ENCODE peak calls at places on chromosomes 3 and 15, in nine cellular contexts. J is adrenal gland, T is OCI-LY7, W is heart left ventricle, P is progenitor cell of endocrine pancreas, S is MM.1S, V is HL-60, Q is astrocyte of the cerebellum, K is neural crest cell. C is an unnamed sample.

GRCh38 chr15:64651573-64652260 is 123.7 kb downstream of the RBPMS2 start:
- DNase-seq in W (no peak), T (peak), P (no peak), J (no peak), S (peak), Q (no peak), K (no peak), V (no peak), C (peak)

GRCh38 chr3:112321867-112322652 is 10.9 kb upstream of the CD200 start:
- DNase-seq in K (no peak), P (peak), V (no peak), Q (no peak), W (no peak), T (no peak), J (no peak), S (no peak), C (no peak)

GRCh38 chr15:58616171-58616570 is 133.3 kb downstream of the ADAM10 start:
- DNase-seq in S (no peak), V (no peak), W (no peak), P (no peak), T (no peak), K (no peak), J (no peak), Q (no peak), C (no peak)

GRCh38 chr3:44509985-44510360 is 32.5 kb upstream of the ZNF445 start:
- DNase-seq in S (peak), J (no peak), V (peak), P (no peak), Q (no peak), W (no peak), T (peak), K (no peak), C (peak)

GRCh38 chr15:60387321-60387720 is 10.5 kb downstream of the ANXA2 start:
- DNase-seq in P (no peak), Q (no peak), K (no peak), T (no peak), J (no peak), V (no peak), W (no peak), S (no peak), C (no peak)

GRCh38 chr3:13192471-13193213 is 119.4 kb upstream of the IQSEC1 start:
- DNase-seq in V (no peak), P (no peak), T (no peak), Q (no peak), K (peak), J (no peak), W (no peak), S (no peak), C (no peak)

GRCh38 chr3:173584834-173585831 is 187.6 kb downstream of the NLGN1 start:
- DNase-seq in S (peak), T (no peak), J (no peak), P (peak), W (peak), V (no peak), Q (peak), K (peak), C (peak)

GRCh38 chr15:66287461-66288055 is 5.8 kb upstream of the DIS3L start:
- DNase-seq in J (no peak), S (peak), W (no peak), V (no peak), Q (no peak), K (no peak), P (no peak), T (peak), C (peak)

GRCh38 chr15:20652914-20653313 is 111.3 kb upstream of the GOLGA6L6 start:
- DNase-seq in Q (no peak), S (no peak), W (no peak), V (no peak), K (no peak), P (no peak), T (no peak), J (no peak), C (no peak)

GRCh38 chr3:194971009-194971408 is 285.3 kb downstream of the FAM43A start:
- DNase-seq in T (no peak), J (no peak), K (no peak), V (no peak), Q (no peak), W (no peak), S (no peak), P (no peak), C (no peak)

GRCh38 chr15:56964182-56964581 is 45.7 kb downstream of the TCF12 start:
- DNase-seq in J (no peak), P (no peak), T (no peak), S (no peak), Q (no peak), W (no peak), K (no peak), V (no peak), C (no peak)

GRCh38 chr3:123638936-123639680 is 54.3 kb upstream of the HACD2 start:
- DNase-seq in J (no peak), W (no peak), V (no peak), T (no peak), K (no peak), P (no peak), S (no peak), Q (no peak), C (no peak)

GRCh38 chr3:23028294-23028693 is 174.8 kb upstream of the UBE2E2 start:
- DNase-seq in W (no peak), T (no peak), P (no peak), S (no peak), J (no peak), K (no peak), V (no peak), Q (no peak), C (no peak)

GRCh38 chr3:183435701-183436100 is 7.3 kb upstream of the MCF2L2 start:
- DNase-seq in Q (no peak), P (no peak), K (no peak), J (no peak), W (no peak), T (peak), V (no peak), S (peak), C (peak)

GRCh38 chr3:27216955-27217552 is 152.1 kb downstream of the NEK10 start:
- DNase-seq in V (no peak), P (no peak), J (no peak), S (no peak), Q (peak), W (no peak), T (no peak), K (no peak), C (no peak)

GRCh38 chr3:66297260-66297863 is 76.6 kb downstream of the SLC25A26 start:
- DNase-seq in Q (no peak), S (no peak), T (no peak), P (no peak), W (no peak), J (no peak), K (no peak), V (no peak), C (no peak)

GRCh38 chr3:66299893-66300292 is 79.1 kb downstream of the SLC25A26 start:
- DNase-seq in K (no peak), W (no peak), P (no peak), S (no peak), Q (no peak), T (no peak), J (no peak), V (no peak), C (no peak)

GRCh38 chr3:66298591-66298990 is 77.8 kb downstream of the SLC25A26 start:
- DNase-seq in S (peak), P (no peak), Q (no peak), J (no peak), W (no peak), V (no peak), T (peak), K (no peak), C (no peak)

GRCh38 chr3:66302288-66302687 is 81.5 kb downstream of the SLC25A26 start:
- DNase-seq in J (no peak), W (no peak), S (no peak), T (peak), P (no peak), V (no peak), K (no peak), Q (no peak), C (peak)

DNA sequence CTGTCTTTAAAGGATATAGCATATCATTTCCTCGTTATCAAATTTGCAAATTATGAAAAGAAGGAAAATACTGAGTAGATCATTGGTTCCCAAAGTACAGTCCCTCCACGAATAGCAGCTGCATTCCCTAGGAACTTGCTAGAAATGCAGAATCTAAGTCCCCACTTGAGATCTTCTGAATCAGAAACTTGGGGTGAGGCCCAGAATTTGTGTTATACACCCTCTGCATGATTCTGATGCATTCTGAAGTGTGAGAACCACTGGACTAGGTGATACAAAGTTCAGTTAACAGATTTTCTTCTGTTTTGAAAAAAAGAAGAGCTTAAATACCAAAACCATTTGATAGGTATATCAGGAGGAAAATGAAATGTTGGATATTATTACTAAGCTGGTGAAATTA is 77.1 kb downstream of the SLC25A26 start:
- DNase-seq in W (no peak), T (no peak), V (no peak), S (no peak), P (no peak), K (no peak), Q (peak), J (no peak), C (no peak)
- TF ChIP-seq CTCF in W (no peak), T (no peak), V (no peak), S (no peak), P (no peak), K (no peak), Q (no peak), J (no peak), C (no peak)

GRCh38 chr15:39667382-39668127 is 86.7 kb downstream of the THBS1 start:
- DNase-seq in J (no peak), Q (no peak), P (no peak), W (no peak), V (no peak), K (no peak), S (no peak), T (no peak), C (no peak)

GRCh38 chr15:39670687-39671086 is 89.8 kb downstream of the THBS1 start:
- DNase-seq in S (no peak), J (no peak), P (no peak), K (no peak), T (no peak), Q (no peak), W (no peak), V (no peak), C (no peak)

GRCh38 chr15:39666671-39667070 is 85.8 kb downstream of the THBS1 start:
- DNase-seq in S (no peak), P (no peak), T (no peak), W (no peak), K (no peak), J (no peak), Q (peak), V (no peak), C (no peak)

GRCh38 chr15:39669671-39670070 is 88.8 kb downstream of the THBS1 start:
- DNase-seq in S (no peak), K (no peak), W (no peak), P (no peak), J (no peak), T (no peak), Q (no peak), V (no peak), C (no peak)

GRCh38 chr15:39668457-39668856 is 87.6 kb downstream of the THBS1 start:
- DNase-seq in V (no peak), K (no peak), W (no peak), P (no peak), Q (no peak), J (no peak), T (no peak), S (no peak), C (no peak)
- TF ChIP-seq CTCF in V (no peak), K (no peak), W (no peak), P (no peak), Q (no peak), J (no peak), T (no peak), S (no peak), C (no peak)

DNA sequence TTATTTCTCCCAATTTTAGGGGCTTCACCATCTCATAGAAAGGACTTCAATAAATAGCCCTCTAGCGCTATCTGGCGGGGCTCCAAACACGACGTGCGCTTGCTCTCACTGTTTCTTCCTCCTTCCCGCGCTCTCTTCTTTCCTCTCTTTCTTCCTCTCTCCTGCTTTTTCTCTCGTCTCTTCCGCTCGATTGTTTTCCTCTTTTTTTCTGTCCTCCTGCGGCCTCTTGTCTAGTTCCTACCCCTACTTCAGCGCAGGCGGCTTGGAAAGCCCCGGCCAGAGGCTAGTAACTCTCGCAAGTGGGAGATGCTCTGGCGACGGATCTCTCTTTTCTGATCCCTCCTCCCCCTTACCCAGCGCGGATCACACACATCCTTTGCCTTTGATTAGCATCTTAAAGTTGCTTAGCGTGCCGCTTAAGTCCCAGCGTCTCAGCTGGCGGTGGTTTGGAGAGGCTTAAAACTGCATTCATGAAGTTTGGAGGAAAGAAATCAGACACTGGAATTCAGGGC is 6.2 kb upstream of the MEIS2 start:
- DNase-seq in J (peak), S (peak), P (no peak), T (peak), V (peak), W (peak), K (no peak), Q (no peak), C (no peak)
- TF ChIP-seq CTCF in J (no peak), S (peak), P (peak), T (peak), V (no peak), W (no peak), K (peak), Q (no peak), C (peak)

GRCh38 chr15:70096975-70097336 is 761 bp downstream of the TLE3 start:
- DNase-seq in Q (no peak), K (peak), P (no peak), J (peak), W (no peak), V (no peak), S (peak), T (no peak), C (no peak)

GRCh38 chr15:70097337-70098169 is at the start of gene TLE3:
- DNase-seq in K (peak), W (peak), Q (peak), T (peak), V (peak), J (peak), S (peak), P (peak), C (peak)

GRCh38 chr15:70095387-70096214 is 2.1 kb downstream of the TLE3 start:
- DNase-seq in S (peak), T (peak), Q (no peak), V (peak), J (peak), K (no peak), P (peak), W (peak), C (peak)

GRCh38 chr15:70094690-70095311 is 2.9 kb downstream of the TLE3 start:
- DNase-seq in K (no peak), P (no peak), W (no peak), S (peak), T (no peak), J (no peak), Q (no peak), V (no peak), C (no peak)

DNA sequence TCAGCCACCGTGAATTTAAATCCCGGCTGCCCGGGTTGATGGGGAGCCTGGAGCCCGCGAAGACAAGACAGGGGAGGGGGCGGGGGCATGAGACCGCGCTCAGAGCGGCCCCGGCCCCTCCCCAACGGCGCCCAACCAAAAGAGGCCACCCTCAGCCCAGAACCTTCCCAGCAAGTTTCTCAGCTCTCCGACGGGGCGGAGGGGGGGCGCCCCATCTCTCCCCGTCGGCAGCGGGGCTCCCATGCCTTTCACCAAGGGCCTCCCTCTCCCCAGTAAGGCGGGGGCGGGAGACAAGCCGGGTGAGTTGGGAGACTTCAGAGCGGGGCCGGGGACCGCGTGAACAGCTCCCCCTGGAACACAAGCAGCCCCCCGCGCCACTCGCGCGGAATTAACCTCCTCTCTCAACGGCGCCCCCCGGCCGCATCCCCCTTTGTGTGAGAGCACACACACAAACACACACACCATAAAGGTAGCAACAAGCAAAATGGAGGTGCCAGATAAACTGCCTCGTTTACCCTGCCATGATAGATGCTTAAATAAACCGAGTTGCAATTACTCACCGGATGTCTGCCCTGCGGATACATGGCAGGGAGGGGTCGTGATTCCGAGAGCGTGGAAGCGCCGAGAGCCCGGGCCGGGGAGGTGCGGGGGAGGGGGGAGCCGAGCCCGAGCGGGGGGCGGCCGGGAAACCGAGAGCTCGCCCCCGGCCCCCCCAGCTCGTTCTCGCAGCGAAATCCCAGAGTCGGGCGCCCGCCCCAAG is 1.3 kb downstream of the TLE3 start:
- DNase-seq in T (peak), S (peak), Q (no peak), K (peak), W (no peak), V (no peak), P (no peak), J (peak), C (peak)
- TF ChIP-seq CTCF in T (peak), S (no peak), Q (no peak), K (peak), W (no peak), V (no peak), P (peak), J (no peak), C (no peak)

C was measured in GM20000.